ENCODE peak calls at places on chromosomes 1 and 21, in seven cellular contexts. J, H, A, Z, X, S and T are unnamed samples.

GRCh38 chr1:191176131-191176530 is 698.5 kb upstream of the BRINP3 start:
- DNase-seq in Z (no peak), H (no peak), S (no peak), J (no peak), A (no peak), X (no peak), T (no peak)

GRCh38 chr1:15684042-15684461 is at the start of gene PLEKHM2:
- DNase-seq in J (peak; percentile 14), X (no peak), S (no peak), H (no peak), Z (peak; percentile 34), A (peak; percentile 63), T (no peak)

GRCh38 chr1:9859252-9860014 is 35.7 kb upstream of the CLSTN1 start:
- DNase-seq in J (no peak), S (no peak), H (no peak), A (no peak), Z (no peak), X (no peak), T (no peak)

GRCh38 chr1:40421348-40421693 is 29.0 kb upstream of the ZFP69B start:
- DNase-seq in H (no peak), Z (no peak), S (peak; percentile 24), A (no peak), J (no peak), X (no peak), T (no peak)

GRCh38 chr1:187689137-187689536 is 860.4 kb downstream of the PLA2G4A start:
- DNase-seq in H (no peak), A (no peak), S (no peak), X (no peak), Z (no peak), J (no peak), T (no peak)

GRCh38 chr21:35179990-35180557 is 131.0 kb upstream of the RUNX1 start:
- DNase-seq in X (no peak), A (no peak), H (no peak), Z (no peak), J (no peak), S (no peak), T (no peak)

GRCh38 chr1:22527555-22528296 is 35.6 kb upstream of the EPHA8 start:
- DNase-seq in A (no peak), Z (no peak), S (no peak), J (no peak), X (no peak), H (no peak), T (no peak)

GRCh38 chr1:79235221-79236002 is 228.9 kb upstream of the ADGRL4 start:
- DNase-seq in H (no peak), A (no peak), J (no peak), Z (no peak), X (no peak), S (no peak), T (no peak)

GRCh38 chr1:191608367-191608766 is 549.9 kb upstream of the RGS18 start:
- DNase-seq in H (no peak), J (no peak), Z (no peak), S (no peak), X (no peak), A (no peak), T (no peak)

GRCh38 chr1:208880433-208881100 is 636.4 kb upstream of the PLXNA2 start:
- DNase-seq in J (no peak), X (no peak), A (no peak), S (no peak), H (no peak), Z (no peak), T (no peak)

GRCh38 chr1:29259802-29260441 is 23.6 kb downstream of the PTPRU start:
- DNase-seq in A (no peak), S (peak; percentile 37), X (peak; percentile 30), J (no peak), Z (no peak), H (no peak), T (no peak)

GRCh38 chr1:46798820-46799219 is at the start of gene CYP4B1:
- DNase-seq in J (peak; percentile 24), S (no peak), H (peak; percentile 74), Z (no peak), X (peak; percentile 46), A (peak; percentile 72), T (no peak)

GRCh38 chr1:177660188-177660587 is 309.7 kb downstream of the SEC16B start:
- DNase-seq in S (no peak), H (no peak), A (no peak), X (no peak), Z (no peak), J (no peak), T (no peak)

GRCh38 chr1:229225331-229225782 is 45.6 kb upstream of the RAB4A start:
- DNase-seq in X (no peak), S (no peak), J (no peak), Z (no peak), A (no peak), H (no peak), T (peak; percentile 83)

GRCh38 chr1:145720556-145720877 is 1.2 kb downstream of the CD160 start:
- DNase-seq in A (no peak), J (no peak), Z (no peak), H (no peak), S (no peak), X (no peak), T (no peak)

GRCh38 chr1:154344977-154345837 is 19.9 kb downstream of the ATP8B2 start:
- DNase-seq in A (no peak), X (no peak), J (no peak), H (no peak), Z (peak; percentile 69), S (no peak), T (no peak)

GRCh38 chr1:203475012-203475981 is at the start of gene PRELP:
- DNase-seq in S (no peak), X (peak; percentile 43), H (no peak), A (peak; percentile 63), J (peak; percentile 29), Z (no peak), T (peak; percentile 59)

GRCh38 chr1:32014937-32015363 is 1.3 kb downstream of the KHDRBS1 start:
- DNase-seq in Z (no peak), S (no peak), A (no peak), H (no peak), J (no peak), X (no peak), T (no peak)

GRCh38 chr1:109927356-109927755 is 16.7 kb downstream of the CSF1 start:
- DNase-seq in J (no peak), H (no peak), X (no peak), A (no peak), Z (no peak), S (no peak), T (no peak)

GRCh38 chr1:84835169-84835568 is 57.8 kb downstream of the LPAR3 start:
- DNase-seq in S (no peak), Z (no peak), A (no peak), H (no peak), J (no peak), X (no peak), T (no peak)

DNA sequence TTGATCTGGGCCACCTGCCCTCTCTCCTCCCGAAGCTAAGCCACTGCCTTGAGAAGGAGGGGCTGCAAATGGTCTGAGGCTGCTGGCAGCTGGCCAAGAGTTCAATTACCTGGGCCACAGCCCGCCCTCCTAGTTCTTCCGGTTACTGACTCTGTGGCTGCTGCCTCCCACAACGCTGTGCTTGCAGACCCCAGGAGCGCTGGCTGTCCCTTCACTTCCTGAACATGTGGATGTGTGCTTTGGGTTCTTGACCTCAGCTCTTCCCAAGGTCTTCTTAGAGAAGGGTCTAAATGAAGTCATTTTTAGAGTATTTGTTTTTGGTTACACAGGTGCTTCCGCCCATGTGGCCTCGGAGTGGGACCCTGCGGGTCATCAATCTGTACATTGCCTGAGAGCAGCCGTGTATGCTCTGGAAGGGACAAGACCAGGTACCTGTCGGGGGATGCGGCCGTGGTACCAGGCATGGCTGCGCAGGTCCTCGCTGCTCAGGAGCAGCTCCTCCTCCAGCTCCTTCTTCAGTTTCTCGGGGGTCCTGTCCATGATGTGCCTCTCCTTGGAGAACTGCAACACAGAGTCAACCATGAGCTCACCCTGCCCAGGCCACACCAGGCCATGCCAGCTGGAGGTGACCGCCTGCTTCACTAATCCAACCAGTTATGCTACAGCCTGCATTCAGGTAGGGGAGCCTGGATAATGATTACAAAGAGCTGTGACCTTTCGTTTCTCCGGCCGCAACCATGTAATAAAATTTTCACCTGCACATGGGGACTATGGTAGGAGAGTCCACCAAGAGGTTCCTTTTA is 89.6 kb downstream of the BCAR3 start:
- DNase-seq in X (no peak), A (peak; percentile 68), S (no peak), Z (peak; percentile 73), H (no peak), J (peak; percentile 66), T (peak; percentile 82)
- H3K27me3 ChIP-seq in X (no peaks in the 10 kb centered on the region), A (no peaks in the 10 kb centered on the region), S (no peaks in the 10 kb centered on the region), Z (no peaks in the 10 kb centered on the region), H (no peaks in the 10 kb centered on the region), J (no peaks in the 10 kb centered on the region), T (no peaks in the 10 kb centered on the region)

GRCh38 chr21:41924355-41924754 is 29.5 kb downstream of the C2CD2 start:
- DNase-seq in A (no peak), Z (no peak), X (no peak), S (no peak), J (no peak), H (no peak), T (no peak)
- H3K4me3 ChIP-seq in A (no peak overlapping the region), Z (no peak overlapping the region), X (no peak overlapping the region), S (no peak overlapping the region), J (no peak overlapping the region), H (no peak overlapping the region), T (no peak overlapping the region)

DNA sequence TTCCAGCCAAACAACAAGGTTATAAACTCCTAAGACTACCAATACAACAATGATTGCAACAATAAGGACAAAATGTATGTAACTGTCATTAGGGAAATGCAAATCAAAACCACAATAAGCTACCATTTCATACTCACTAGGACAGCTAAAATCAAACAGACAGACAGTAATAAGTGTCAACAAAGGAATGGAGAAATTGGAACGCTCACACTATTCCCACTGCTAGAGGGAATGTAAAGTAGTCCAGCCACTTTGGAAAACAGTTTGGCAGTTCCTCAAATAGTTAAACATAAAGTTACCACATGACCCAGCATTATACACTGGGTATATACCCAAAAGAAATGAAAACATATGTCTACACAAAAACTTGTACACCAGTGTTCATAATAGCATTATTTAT is 9.3 kb downstream of the PRKAB2 start:
- DNase-seq in Z (no peak), A (no peak), H (no peak), J (no peak), X (no peak), S (no peak), T (no peak)
- H3K27me3 ChIP-seq in Z (no peaks in the 10 kb centered on the region), A (no peaks in the 10 kb centered on the region), H (no peaks in the 10 kb centered on the region), J (no peaks in the 10 kb centered on the region), X (no peaks in the 10 kb centered on the region), S (no peaks in the 10 kb centered on the region), T (no peaks in the 10 kb centered on the region)

GRCh38 chr1:234875328-234875952 is 253.2 kb downstream of the TOMM20 start:
- DNase-seq in H (peak; percentile 85), S (no peak), Z (no peak), J (peak; percentile 48), A (no peak), X (no peak), T (no peak)
- H3K4me3 ChIP-seq in H (no peak overlapping the region), S (no peak overlapping the region), Z (no peak overlapping the region), J (peak overlapping the region; percentile 45), A (no peak overlapping the region), X (no peak overlapping the region), T (no peak overlapping the region)